ENCODE peak calls at places on chromosomes 13 and 19, in ten cellular contexts. O is K562, N is stomach, Y is HCT116, J is suprapubic skin, R is transverse colon, T is GM23338, E is endothelial cell of umbilical vein, S is Panc1, F is HepG2. G is an unnamed sample.

GRCh38 chr13:40666905-40667621 is 622 bp upstream of the FOXO1 start:
- DNase-seq in N (peak; percentile 48), F (peak; percentile 48), R (peak; percentile 46), E (no peak), Y (no peak), T (peak; percentile 70), S (no peak), J (peak; percentile 86), O (peak; percentile 50), G (no peak)

GRCh38 chr19:46392252-46392801 is 21.0 kb downstream of the CCDC8 start:
- DNase-seq in O (no peak), R (no peak), T (no peak), E (no peak), S (no peak), N (no peak), F (no peak), J (peak; percentile 59), Y (no peak), G (no peak)

GRCh38 chr13:99124046-99124400 is 76.6 kb upstream of the UBAC2 start:
- DNase-seq in E (no peak), S (no peak), Y (no peak), J (no peak), T (no peak), F (no peak), R (no peak), N (no peak), O (no peak), G (no peak)

GRCh38 chr19:22422220-22422619 is at the start of gene ZNF98:
- DNase-seq in N (no peak), S (no peak), R (peak; percentile 7), E (no peak), O (no peak), J (no peak), T (no peak), Y (no peak), F (no peak), G (peak; percentile 86)

GRCh38 chr13:25717798-25718197 is 334.0 kb downstream of the SHISA2 start:
- DNase-seq in Y (no peak), J (no peak), S (no peak), E (no peak), O (no peak), R (no peak), F (no peak), N (no peak), T (no peak), G (no peak)

GRCh38 chr19:4802711-4803110 is 11.2 kb downstream of the FEM1A start:
- DNase-seq in O (no peak), R (no peak), J (no peak), Y (no peak), E (no peak), F (no peak), S (no peak), N (no peak), T (no peak), G (no peak)

GRCh38 chr19:48627211-48627864 is 8.0 kb downstream of the SPHK2 start:
- DNase-seq in Y (no peak), R (peak; percentile 73), N (no peak), T (no peak), O (no peak), E (no peak), S (no peak), F (peak; percentile 73), J (no peak), G (no peak)

GRCh38 chr13:76856141-76856571 is 30.0 kb downstream of the KCTD12 start:
- DNase-seq in E (no peak), J (no peak), N (no peak), T (no peak), R (no peak), Y (no peak), S (no peak), F (no peak), O (no peak), G (no peak)

GRCh38 chr13:113596321-113597200 is 12.0 kb downstream of the TFDP1 start:
- DNase-seq in F (no peak), N (peak; percentile 14), S (no peak), T (no peak), E (no peak), J (peak; percentile 44), Y (no peak), O (no peak), R (peak; percentile 1), G (peak; percentile 24)

GRCh38 chr13:94479559-94480095 is at the start of gene DCT:
- DNase-seq in J (no peak), R (no peak), N (no peak), S (no peak), Y (no peak), T (no peak), F (no peak), O (no peak), E (no peak), G (no peak)

GRCh38 chr13:112170823-112171569 is 104.0 kb downstream of the SOX1 start:
- DNase-seq in O (no peak), E (no peak), F (no peak), T (no peak), Y (no peak), J (no peak), N (no peak), S (no peak), R (no peak), G (no peak)

GRCh38 chr13:26600345-26600761 is 42.9 kb downstream of the WASF3 start:
- DNase-seq in E (no peak), O (no peak), J (no peak), R (no peak), Y (no peak), T (no peak), S (no peak), N (no peak), F (no peak), G (no peak)

GRCh38 chr13:40668335-40668734 is 1.9 kb upstream of the FOXO1 start:
- DNase-seq in F (peak; percentile 54), T (peak; percentile 80), R (peak; percentile 50), O (peak; percentile 64), S (no peak), N (no peak), E (peak; percentile 45), J (peak; percentile 86), Y (no peak), G (no peak)

GRCh38 chr19:13884726-13885591 is 8.0 kb downstream of the NANOS3 start:
- DNase-seq in F (no peak), S (no peak), T (no peak), Y (no peak), E (no peak), N (peak; percentile 87), R (peak; percentile 81), O (no peak), J (peak; percentile 70), G (peak; percentile 76)

GRCh38 chr13:108948269-108948671 is 318.9 kb downstream of the MYO16 start:
- DNase-seq in N (no peak), J (no peak), E (no peak), R (no peak), Y (no peak), T (no peak), O (no peak), F (peak; percentile 24), S (no peak), G (no peak)

GRCh38 chr19:14395710-14396338 is 14.6 kb downstream of the ADGRE5 start:
- DNase-seq in N (no peak), F (no peak), J (no peak), T (no peak), R (no peak), E (no peak), O (no peak), Y (no peak), S (no peak), G (no peak)

DNA sequence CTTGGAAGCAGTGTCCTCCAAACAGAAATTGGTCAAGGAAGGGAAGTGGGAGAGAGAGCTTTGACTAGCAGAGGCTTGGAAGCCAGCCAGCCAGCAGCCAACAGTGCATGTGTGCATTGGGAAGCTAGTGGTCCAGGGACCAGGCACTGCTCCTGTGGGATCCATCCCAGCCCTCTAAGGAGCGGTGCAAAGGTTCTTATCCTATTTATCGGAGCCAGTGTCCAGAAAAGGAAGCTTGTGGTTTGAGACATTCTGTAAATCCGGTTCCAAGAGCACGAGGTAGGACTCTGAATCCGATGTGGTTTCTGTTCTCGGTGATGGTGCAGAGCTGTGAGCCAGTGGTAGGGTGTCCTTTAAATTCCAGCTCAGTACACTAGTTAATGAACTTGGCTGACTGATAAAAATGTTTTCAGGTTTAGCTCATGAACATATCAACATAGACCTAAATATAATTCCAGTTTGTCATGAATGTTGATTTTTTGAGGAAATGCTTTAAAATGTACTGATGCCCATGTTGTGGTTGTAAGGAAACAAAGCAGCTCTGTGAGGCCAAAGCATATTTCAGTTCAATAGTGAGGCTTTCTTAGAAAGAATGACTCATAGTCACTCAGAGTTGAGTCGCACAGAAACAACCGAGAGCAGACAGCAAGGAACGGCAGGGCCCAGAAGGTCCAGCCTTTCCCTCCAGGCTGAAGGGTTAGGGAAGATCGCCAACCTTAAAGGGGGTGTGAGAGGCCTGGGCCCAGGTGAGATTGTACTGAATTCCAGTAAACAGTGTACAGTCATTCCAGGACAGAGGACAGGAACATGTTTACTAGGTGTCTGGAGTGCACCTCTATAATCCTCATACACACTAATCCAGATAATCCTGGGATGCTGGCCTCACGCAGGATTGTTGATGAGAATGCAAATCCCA is 21.5 kb upstream of the GARRE1 start:
- DNase-seq in R (no peak), N (no peak), T (no peak), F (peak; percentile 56), E (peak; percentile 87), O (peak; percentile 54), J (no peak), Y (peak; percentile 57), S (peak; percentile 93), G (no peak)
- TF ChIP-seq POLR2AphosphoS5 in R (no peak), N (peak; percentile 9), T (no peak), F (no peak), E (no peak), O (no peak), J (no peak), Y (peak; percentile 13), S (peak; percentile 33), G (peak; percentile 30)

GRCh38 chr19:1241417-1242095 is at the start of gene ATP5F1D:
- DNase-seq in F (peak; percentile 88), R (peak; percentile 96), Y (no peak), J (peak; percentile 95), T (peak; percentile 98), E (peak; percentile 91), N (peak; percentile 96), S (no peak), O (peak; percentile 98), G (peak; percentile 91)
- TF ChIP-seq CTCF in F (peak; percentile 33), R (no peak), Y (no peak), J (no peak), T (no peak), E (no peak), N (no peak), S (no peak), O (no peak), G (no peak)

GRCh38 chr19:44975444-44975843 is 20.3 kb downstream of the CLPTM1 start:
- DNase-seq in T (no peak), O (no peak), E (no peak), S (no peak), R (no peak), F (no peak), N (no peak), J (no peak), Y (no peak), G (no peak)
- H3K36me3 ChIP-seq in T (peaks cover 14% of the 10 kb centered on the region), O (peaks cover 72% of the 10 kb centered on the region), E (peaks cover 16% of the 10 kb centered on the region), S (no peaks in the 10 kb centered on the region), R (peaks cover 64% of the 10 kb centered on the region), F (peaks cover 40% of the 10 kb centered on the region), N (peaks cover 84% of the 10 kb centered on the region), J (peaks cover 80% of the 10 kb centered on the region), Y (peaks cover 40% of the 10 kb centered on the region), G (peaks cover 7% of the 10 kb centered on the region)

DNA sequence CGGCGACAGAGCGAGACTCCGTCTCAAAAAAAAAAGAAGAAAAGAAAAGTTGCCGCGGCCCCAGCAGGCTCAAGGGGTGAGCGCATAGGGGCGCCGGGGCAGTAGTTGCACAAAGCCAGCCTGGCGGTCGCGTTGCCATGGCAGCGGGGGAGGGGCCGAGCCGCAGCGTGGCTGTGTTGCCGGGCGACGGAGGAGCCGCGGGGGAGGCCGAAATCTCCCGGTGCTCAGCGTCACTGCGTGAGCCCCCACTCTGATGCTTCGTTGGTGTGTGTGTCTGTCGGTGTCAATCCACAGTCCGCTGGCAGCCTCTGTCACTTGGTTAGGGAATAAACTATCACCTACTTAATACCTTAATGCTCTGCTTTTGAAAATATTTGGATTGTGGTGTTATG is 82.9 kb upstream of the C1QTNF9B start:
- DNase-seq in N (peak; percentile 83), F (peak; percentile 12), R (peak; percentile 81), T (peak; percentile 86), S (no peak), J (peak; percentile 88), O (peak; percentile 49), Y (no peak), E (peak; percentile 59), G (peak; percentile 72)
- TF ChIP-seq POLR2AphosphoS5 in N (no peak), F (no peak), R (no peak), T (no peak), S (no peak), J (no peak), O (no peak), Y (no peak), E (no peak), G (no peak)

G was measured in breast epithelium.